ENCODE peak calls at places on chromosome 12, in five cellular contexts. M, R, F, H and N are unnamed samples.
A peak's percentile ranks its signal among the peaks of the same experiment; 100 is the strongest.

GRCh38 chr12:16608346-16608745 is 2.4 kb upstream of the LMO3 start:
- DNase-seq in M (no peak), R (no peak), F (no peak), H (no peak), N (no peak)

GRCh38 chr12:120067084-120067869 is 49.3 kb downstream of the RAB35 start:
- DNase-seq in M (no peak), R (no peak), F (no peak), H (no peak), N (no peak)

GRCh38 chr12:54191550-54192022 is 2.8 kb upstream of the SMUG1 start:
- DNase-seq in M (peak; percentile 88), R (peak; percentile 80), F (peak; percentile 82), H (peak; percentile 58), N (peak; percentile 86)

GRCh38 chr12:15256760-15257159 is 35.5 kb upstream of the RERG start:
- DNase-seq in M (no peak), R (no peak), F (peak; percentile 15), H (no peak), N (no peak)

GRCh38 chr12:94435511-94435927 is 24.1 kb downstream of the CEP83 start:
- DNase-seq in M (peak; percentile 42), R (no peak), F (no peak), H (no peak), N (no peak)

GRCh38 chr12:109777544-109777943 is 55.7 kb downstream of the TRPV4 start:
- DNase-seq in M (no peak), R (no peak), F (no peak), H (no peak), N (no peak)

GRCh38 chr12:93203361-93203760 is 174.4 kb upstream of the NUDT4 start:
- DNase-seq in M (no peak), R (no peak), F (no peak), H (no peak), N (no peak)

GRCh38 chr12:125861299-125862281 is 796.4 kb downstream of the AACS start:
- DNase-seq in M (peak; percentile 95), R (no peak), F (peak; percentile 37), H (no peak), N (no peak)

GRCh38 chr12:74337951-74338350 is 199.7 kb upstream of the ATXN7L3B start:
- DNase-seq in M (no peak), R (no peak), F (no peak), H (no peak), N (no peak)

GRCh38 chr12:22670762-22671161 is 45.8 kb downstream of the ETNK1 start:
- DNase-seq in M (no peak), R (no peak), F (no peak), H (no peak), N (no peak)
- TF ChIP-seq CTCF in M (no peak), R (peak; percentile 45), F (no peak), H (no peak), N (peak; percentile 60)

DNA sequence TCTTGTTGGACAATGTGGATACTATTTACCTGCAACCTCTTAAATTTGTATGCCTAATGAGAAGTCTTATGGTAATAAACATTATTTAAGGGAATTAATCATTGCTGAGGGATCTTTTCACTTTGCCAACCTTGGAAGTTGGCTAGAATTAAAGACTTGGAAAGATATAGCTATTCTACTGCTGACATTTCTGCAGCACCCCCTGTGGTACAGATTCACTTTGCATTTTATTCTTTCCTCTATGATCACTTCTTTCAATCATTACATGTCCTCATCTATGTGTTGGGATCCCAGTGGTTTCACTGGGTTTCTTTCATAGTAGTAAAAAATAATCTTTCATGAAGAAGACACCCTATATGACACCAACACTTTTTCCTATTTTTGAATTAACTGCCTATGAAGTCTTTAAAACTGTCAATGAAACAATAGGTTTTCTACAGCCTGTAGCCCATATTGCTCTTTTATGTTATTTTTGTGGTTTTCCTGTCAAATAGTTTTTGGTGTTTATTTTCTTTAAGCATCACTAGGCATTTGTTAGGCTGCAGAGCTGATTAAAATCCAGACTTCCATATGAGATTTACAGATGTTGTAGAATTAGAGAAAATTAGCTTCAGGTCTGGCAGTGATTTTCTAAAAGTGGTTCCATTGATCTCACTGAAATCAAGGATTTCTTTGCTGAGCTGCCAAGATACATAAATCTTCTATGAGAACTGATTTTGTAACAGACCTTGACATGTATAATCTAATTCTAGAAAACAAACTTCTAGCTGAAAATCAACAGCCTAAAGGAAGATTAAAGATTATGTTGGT is 256.1 kb downstream of the NAV3 start:
- DNase-seq in M (no peak), R (no peak), F (no peak), H (no peak), N (no peak)
- TF ChIP-seq CTCF in M (no peak), R (peak; percentile 45), F (peak; percentile 14), H (no peak), N (peak; percentile 18)

DNA sequence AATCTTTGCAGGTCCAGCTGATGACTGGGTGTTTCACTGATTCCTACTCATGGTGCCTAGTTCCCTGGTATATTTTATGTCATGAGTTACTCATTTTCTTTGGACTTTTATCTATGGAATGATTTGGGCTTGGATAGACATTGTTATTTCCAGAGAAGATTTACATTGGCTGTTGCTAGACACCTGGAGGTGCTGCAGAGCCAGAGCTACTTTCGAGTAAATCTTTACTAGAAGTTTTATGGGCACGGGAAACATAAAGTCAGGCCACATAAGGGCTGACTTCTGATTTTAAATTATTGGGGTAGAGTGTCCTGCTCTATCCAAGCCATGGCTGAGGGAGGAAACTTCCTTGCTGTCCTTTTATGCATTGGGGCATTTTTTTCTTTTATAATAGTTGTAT is 175.9 kb upstream of the ABCD2 start:
- DNase-seq in M (no peak), R (no peak), F (no peak), H (no peak), N (no peak)
- TF ChIP-seq CTCF in M (no peak), R (no peak), F (no peak), H (no peak), N (no peak)

GRCh38 chr12:31011336-31011735 is 62.3 kb upstream of the DDX11 start:
- DNase-seq in M (no peak), R (no peak), F (no peak), H (no peak), N (no peak)

GRCh38 chr12:31008961-31009840 is 64.5 kb upstream of the DDX11 start:
- DNase-seq in M (no peak), R (no peak), F (no peak), H (no peak), N (no peak)

GRCh38 chr12:31015215-31015614 is 58.4 kb upstream of the DDX11 start:
- DNase-seq in M (no peak), R (no peak), F (no peak), H (no peak), N (no peak)

GRCh38 chr12:31009976-31010375 is 63.7 kb upstream of the DDX11 start:
- DNase-seq in M (no peak), R (no peak), F (no peak), H (no peak), N (no peak)

DNA sequence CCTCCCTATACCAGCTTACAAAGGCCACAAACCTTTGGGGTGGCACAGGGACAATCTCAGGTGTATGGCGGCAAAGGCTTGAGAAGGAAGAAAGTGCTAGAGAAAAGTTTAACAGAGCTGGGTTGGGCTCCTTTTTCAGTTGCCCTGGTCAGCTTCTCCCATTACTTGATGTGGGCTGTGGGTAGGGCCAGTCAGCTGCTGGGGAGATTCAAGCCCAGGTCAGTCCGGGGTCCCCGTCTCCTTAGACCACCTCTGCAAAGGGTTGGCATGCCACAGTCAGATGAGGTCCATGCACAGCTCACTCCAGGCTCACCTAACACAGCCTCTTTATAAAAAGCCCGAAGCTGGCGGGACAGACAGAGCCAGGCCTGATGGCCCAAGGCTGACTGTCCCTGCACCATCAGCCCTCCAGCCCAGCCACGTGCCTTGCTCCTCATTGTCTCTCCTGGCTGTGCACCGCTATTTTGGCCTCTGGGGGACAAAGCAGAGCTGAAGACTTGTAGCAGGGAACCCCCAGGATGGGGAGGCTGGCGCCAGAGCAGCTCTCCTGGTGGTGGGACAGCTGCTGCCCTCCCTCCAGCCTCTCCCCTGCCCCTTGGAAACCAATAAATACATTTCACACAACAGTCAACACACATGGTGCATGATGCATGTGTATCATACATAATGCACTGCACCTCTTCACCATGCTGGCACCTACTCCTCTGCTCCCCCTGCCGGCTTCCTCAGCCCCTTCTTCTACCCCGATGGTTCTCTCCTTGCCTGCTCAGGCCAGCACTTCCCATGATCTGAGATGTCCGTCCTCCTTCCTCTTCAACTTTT is 61.7 kb upstream of the DDX11 start:
- DNase-seq in M (peak; percentile 25), R (no peak), F (no peak), H (no peak), N (no peak)
- TF ChIP-seq CTCF in M (no peak), R (no peak), F (no peak), H (no peak), N (peak; percentile 42)